ENCODE peak calls at places on chromosome 7, in four cellular contexts. One of them, this sample, is unnamed.

GRCh38 chr7:43666938-43667337 is 62.4 kb downstream of the COA1 start:
- DNase-seq in lower lobe of right lung: no peak
- DNase-seq in left ventricle myocardium inferior: no peak
- DNase-seq in AG04450: no peak
- DNase-seq in this sample: no peak

GRCh38 chr7:3005257-3005656 is 38.4 kb downstream of the CARD11 start:
- DNase-seq in lower lobe of right lung: no peak
- DNase-seq in left ventricle myocardium inferior: no peak
- DNase-seq in AG04450: no peak
- DNase-seq in this sample: no peak

GRCh38 chr7:139212133-139212532 is 18.9 kb upstream of the UBN2 start:
- DNase-seq in lower lobe of right lung: no peak
- DNase-seq in left ventricle myocardium inferior: no peak
- DNase-seq in AG04450: no peak
- DNase-seq in this sample: no peak

GRCh38 chr7:77799078-77799964 is 748 bp downstream of the PHTF2 start:
- DNase-seq in lower lobe of right lung: peak
- DNase-seq in left ventricle myocardium inferior: peak
- DNase-seq in AG04450: no peak
- DNase-seq in this sample: peak

GRCh38 chr7:113548137-113548536 is 370.7 kb downstream of the PPP1R3A start:
- DNase-seq in lower lobe of right lung: no peak
- DNase-seq in left ventricle myocardium inferior: no peak
- DNase-seq in AG04450: no peak
- DNase-seq in this sample: no peak

GRCh38 chr7:146731185-146731584 is 614.6 kb downstream of the CNTNAP2 start:
- DNase-seq in lower lobe of right lung: no peak
- DNase-seq in left ventricle myocardium inferior: no peak
- DNase-seq in AG04450: no peak
- DNase-seq in this sample: no peak

GRCh38 chr7:24723178-24723530 is 34.1 kb downstream of the GSDME start:
- DNase-seq in lower lobe of right lung: no peak
- DNase-seq in left ventricle myocardium inferior: no peak
- DNase-seq in AG04450: no peak
- DNase-seq in this sample: no peak

GRCh38 chr7:15832996-15833395 is 146.5 kb upstream of the MEOX2 start:
- DNase-seq in lower lobe of right lung: no peak
- DNase-seq in left ventricle myocardium inferior: peak
- DNase-seq in AG04450: no peak
- DNase-seq in this sample: peak

GRCh38 chr7:42893341-42894242 is 18.3 kb downstream of the C7orf25 start:
- DNase-seq in lower lobe of right lung: no peak
- DNase-seq in left ventricle myocardium inferior: no peak
- DNase-seq in AG04450: no peak
- DNase-seq in this sample: no peak

GRCh38 chr7:45119550-45119949 is 8.1 kb upstream of the TBRG4 start:
- DNase-seq in lower lobe of right lung: no peak
- DNase-seq in left ventricle myocardium inferior: no peak
- DNase-seq in AG04450: no peak
- DNase-seq in this sample: no peak

GRCh38 chr7:29510028-29510427 is 53.6 kb upstream of the PRR15 start:
- DNase-seq in lower lobe of right lung: no peak
- DNase-seq in left ventricle myocardium inferior: no peak
- DNase-seq in AG04450: no peak
- DNase-seq in this sample: no peak

GRCh38 chr7:140304071-140304799 is 94.1 kb downstream of the SLC37A3 start:
- DNase-seq in lower lobe of right lung: no peak
- DNase-seq in left ventricle myocardium inferior: no peak
- DNase-seq in AG04450: no peak
- DNase-seq in this sample: no peak
- TF ChIP-seq CTCF in lower lobe of right lung: peak
- TF ChIP-seq CTCF in left ventricle myocardium inferior: peak
- TF ChIP-seq CTCF in AG04450: peak
- TF ChIP-seq CTCF in this sample: no peak

DNA sequence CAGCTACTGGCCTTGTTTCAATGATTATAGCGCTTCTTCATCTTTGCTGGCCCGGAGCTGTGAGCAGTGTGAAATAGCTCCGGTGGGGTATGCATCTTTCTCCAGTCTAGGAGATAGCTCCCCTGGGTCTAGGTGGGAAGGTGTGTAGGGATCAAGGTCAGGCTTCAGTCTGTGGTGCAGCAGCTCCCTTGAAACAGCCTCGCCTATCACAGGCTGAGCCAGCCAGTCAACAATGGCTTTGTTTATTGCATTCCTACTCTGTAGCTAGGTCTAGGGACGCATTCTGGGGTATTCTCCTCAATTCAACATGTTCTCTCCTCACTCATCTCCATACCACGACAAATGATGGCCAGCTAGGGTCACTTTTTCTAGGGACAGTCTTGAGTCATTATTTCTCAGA is 646.8 kb upstream of the IGFBP3 start:
- DNase-seq in lower lobe of right lung: no peak
- DNase-seq in left ventricle myocardium inferior: no peak
- DNase-seq in AG04450: no peak
- DNase-seq in this sample: no peak
- H3K27ac ChIP-seq in lower lobe of right lung: no peak
- H3K27ac ChIP-seq in left ventricle myocardium inferior: peak
- H3K27ac ChIP-seq in AG04450: no peak
- H3K27ac ChIP-seq in this sample: no peak

GRCh38 chr7:79060498-79060897 is 393.0 kb downstream of the MAGI2 start:
- DNase-seq in lower lobe of right lung: no peak
- DNase-seq in left ventricle myocardium inferior: no peak
- DNase-seq in AG04450: no peak
- DNase-seq in this sample: no peak

GRCh38 chr7:79064187-79064823 is 389.2 kb downstream of the MAGI2 start:
- DNase-seq in lower lobe of right lung: no peak
- DNase-seq in left ventricle myocardium inferior: no peak
- DNase-seq in AG04450: no peak
- DNase-seq in this sample: no peak

DNA sequence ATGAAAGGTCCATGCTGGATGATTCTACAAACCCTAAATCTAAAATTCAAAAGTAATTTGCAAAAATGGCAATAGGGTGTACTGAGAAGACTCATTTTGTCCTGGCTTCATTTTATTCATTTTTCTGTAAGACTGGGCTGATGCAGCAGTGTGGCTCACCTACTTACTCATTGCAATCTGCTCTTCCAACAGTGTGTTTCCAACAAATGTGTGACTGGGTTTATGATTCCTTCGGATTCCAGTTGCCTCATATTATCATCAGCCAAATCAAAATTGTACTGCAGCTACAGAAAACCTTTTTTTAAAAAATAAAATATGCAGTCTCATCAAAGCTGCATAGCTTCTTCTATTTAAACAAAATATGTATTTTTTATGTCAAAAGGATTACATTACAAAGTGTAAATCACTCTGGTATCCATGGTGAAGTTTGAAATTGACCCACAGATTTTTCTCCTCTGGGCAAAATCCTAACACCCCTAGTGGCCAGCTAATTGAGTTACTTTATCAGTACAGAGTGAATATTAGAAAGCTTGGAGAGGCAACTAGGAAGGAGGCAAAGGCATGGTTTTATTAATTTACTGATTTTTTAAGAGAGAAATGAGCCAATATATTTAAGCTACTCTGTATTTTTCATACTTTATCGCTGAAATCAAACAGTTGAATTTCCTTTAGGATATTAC is 390.3 kb downstream of the MAGI2 start:
- DNase-seq in lower lobe of right lung: no peak
- DNase-seq in left ventricle myocardium inferior: no peak
- DNase-seq in AG04450: no peak
- DNase-seq in this sample: no peak
- TF ChIP-seq CTCF in lower lobe of right lung: no peak
- TF ChIP-seq CTCF in left ventricle myocardium inferior: no peak
- TF ChIP-seq CTCF in AG04450: no peak
- TF ChIP-seq CTCF in this sample: no peak

DNA sequence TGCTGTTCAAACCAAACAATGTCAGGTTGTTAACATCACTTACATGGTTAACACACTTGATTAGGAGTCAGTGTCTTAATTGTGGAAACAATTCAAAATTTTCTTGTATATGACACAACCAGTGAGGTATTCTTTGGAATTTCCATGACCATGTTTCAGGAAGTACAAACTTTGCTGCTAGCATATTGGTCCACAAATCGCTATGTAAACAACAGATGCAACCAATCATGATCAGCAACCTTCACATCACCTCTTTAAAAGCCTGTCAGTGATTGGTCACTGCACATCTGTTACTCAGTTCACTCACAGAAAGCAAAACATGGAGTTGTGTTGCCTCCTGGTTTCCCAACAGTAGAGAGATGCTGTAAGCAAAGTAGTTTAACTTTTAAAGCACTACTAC is 108.9 kb upstream of the FAM3C start:
- DNase-seq in lower lobe of right lung: no peak
- DNase-seq in left ventricle myocardium inferior: no peak
- DNase-seq in AG04450: no peak
- DNase-seq in this sample: no peak
- H3K27ac ChIP-seq in lower lobe of right lung: no peak
- H3K27ac ChIP-seq in left ventricle myocardium inferior: no peak
- H3K27ac ChIP-seq in AG04450: peak
- H3K27ac ChIP-seq in this sample: no peak

GRCh38 chr7:6718124-6718523 is 11.4 kb upstream of the ZNF12 start:
- DNase-seq in lower lobe of right lung: no peak
- DNase-seq in left ventricle myocardium inferior: no peak
- DNase-seq in AG04450: no peak
- DNase-seq in this sample: no peak
- TF ChIP-seq CTCF in lower lobe of right lung: no peak
- TF ChIP-seq CTCF in left ventricle myocardium inferior: peak
- TF ChIP-seq CTCF in AG04450: no peak
- TF ChIP-seq CTCF in this sample: no peak